ENCODE peak calls at places on chromosomes 5 and 9, in ten cellular contexts. Q is SK-N-SH, I is sigmoid colon, T is tibial nerve, G is ovary, E is transverse colon, L is stomach, J is A549, F is HepG2, U is suprapubic skin. W is an unnamed sample. For H3K9me3, the result is how much of the 10 kb centered on the place peaks cover.

GRCh38 chr9:109198736-109199384 is 31.8 kb upstream of the FRRS1L start:
- DNase-seq in J (peak), U (no peak), F (no peak), Q (no peak), E (no peak), I (no peak), T (no peak), G (no peak), L (no peak), W (no peak)

GRCh38 chr5:75351058-75351926 is 14.3 kb downstream of the HMGCR start:
- DNase-seq in L (no peak), T (no peak), J (no peak), U (no peak), Q (no peak), E (no peak), I (no peak), F (no peak), G (no peak), W (no peak)

GRCh38 chr9:94525396-94526035 is 29.4 kb upstream of the PCAT7 start:
- DNase-seq in F (no peak), Q (no peak), L (no peak), T (no peak), U (no peak), I (no peak), E (no peak), G (no peak), J (no peak), W (no peak)

GRCh38 chr9:99787552-99787951 is 34.1 kb upstream of the NR4A3 start:
- DNase-seq in Q (no peak), L (no peak), F (no peak), J (no peak), G (no peak), U (no peak), E (no peak), I (no peak), T (no peak), W (no peak)

GRCh38 chr5:108094808-108095207 is 287.1 kb downstream of the FBXL17 start:
- DNase-seq in U (no peak), Q (no peak), E (no peak), J (no peak), G (no peak), L (no peak), T (no peak), F (no peak), I (no peak), W (no peak)

GRCh38 chr5:79956173-79956670 is 34.8 kb downstream of the MTX3 start:
- DNase-seq in T (no peak), J (no peak), G (no peak), Q (no peak), I (no peak), F (no peak), L (no peak), E (no peak), U (no peak), W (no peak)

GRCh38 chr9:95970356-95970755 is 94.9 kb downstream of the ERCC6L2 start:
- DNase-seq in I (no peak), T (no peak), J (no peak), E (no peak), F (no peak), U (no peak), Q (no peak), G (no peak), L (no peak), W (no peak)

GRCh38 chr5:137400571-137400970 is 98.6 kb downstream of the SPOCK1 start:
- DNase-seq in Q (no peak), F (no peak), J (no peak), I (no peak), L (no peak), G (no peak), U (no peak), T (no peak), E (no peak), W (no peak)

GRCh38 chr9:135804588-135805421 is 102.5 kb downstream of the CAMSAP1 start:
- DNase-seq in Q (peak), E (no peak), G (no peak), J (no peak), F (peak), L (no peak), U (no peak), T (no peak), I (no peak), W (peak)

GRCh38 chr9:95764920-95765319 is 110.6 kb upstream of the ERCC6L2 start:
- DNase-seq in T (no peak), Q (no peak), L (no peak), F (no peak), I (no peak), E (no peak), G (no peak), J (no peak), U (no peak), W (no peak)

GRCh38 chr9:128912270-128912853 is 8.4 kb upstream of the PHYHD1 start:
- DNase-seq in E (no peak), L (no peak), G (no peak), U (no peak), I (no peak), T (no peak), J (peak), F (peak), Q (no peak), W (peak)

GRCh38 chr9:133405508-133406009 is 12.3 kb downstream of the REXO4 start:
- DNase-seq in F (no peak), G (no peak), E (no peak), T (no peak), I (no peak), U (no peak), J (no peak), L (no peak), Q (no peak), W (no peak)

GRCh38 chr5:134583821-134584220 is 48.8 kb downstream of the SAR1B start:
- DNase-seq in I (no peak), Q (no peak), T (no peak), E (no peak), L (no peak), U (no peak), F (no peak), G (no peak), J (no peak), W (no peak)

GRCh38 chr5:109743770-109744212 is 54.1 kb downstream of the MAN2A1 start:
- DNase-seq in F (peak), E (no peak), Q (no peak), U (no peak), I (no peak), T (no peak), L (no peak), G (peak), J (peak), W (no peak)

GRCh38 chr9:125262217-125262991 is 778 bp downstream of the GAPVD1 start:
- DNase-seq in Q (no peak), U (no peak), T (no peak), E (no peak), J (no peak), G (no peak), F (peak), L (no peak), I (no peak), W (no peak)

GRCh38 chr5:172447646-172448365 is 6.5 kb downstream of the SH3PXD2B start:
- DNase-seq in J (no peak), U (peak), F (no peak), Q (no peak), T (no peak), I (no peak), L (no peak), E (no peak), G (no peak), W (no peak)

GRCh38 chr5:172160506-172160905 is 27.5 kb downstream of the STK10 start:
- DNase-seq in U (no peak), T (no peak), L (no peak), F (no peak), I (no peak), J (no peak), G (no peak), E (no peak), Q (no peak), W (no peak)

GRCh38 chr5:36521838-36522745 is 84.3 kb upstream of the SLC1A3 start:
- DNase-seq in I (no peak), Q (no peak), G (peak), J (no peak), T (no peak), F (no peak), E (no peak), L (no peak), U (no peak), W (no peak)

GRCh38 chr5:14160116-14160515 is 17.0 kb downstream of the TRIO start:
- DNase-seq in J (no peak), U (no peak), L (no peak), F (no peak), E (no peak), Q (no peak), G (no peak), T (no peak), I (no peak), W (no peak)

GRCh38 chr5:142446960-142447279 is 122.1 kb upstream of the SPRY4 start:
- DNase-seq in I (no peak), F (no peak), T (no peak), U (no peak), Q (no peak), E (no peak), L (no peak), J (no peak), G (no peak), W (no peak)

GRCh38 chr5:144421411-144421810 is 250.7 kb downstream of the KCTD16 start:
- DNase-seq in F (no peak), L (no peak), T (no peak), Q (no peak), I (no peak), U (no peak), J (no peak), E (no peak), G (no peak), W (no peak)

GRCh38 chr5:172691886-172692285 is 50.8 kb downstream of the NEURL1B start:
- DNase-seq in Q (no peak), T (no peak), J (no peak), G (no peak), U (no peak), F (no peak), E (no peak), I (peak), L (no peak), W (no peak)

GRCh38 chr5:72503888-72504491 is 3.2 kb downstream of the ZNF366 start:
- DNase-seq in G (no peak), F (no peak), Q (no peak), L (no peak), J (peak), E (no peak), T (no peak), I (no peak), U (no peak), W (peak)

GRCh38 chr9:30012622-30013021 is 2371.8 kb upstream of the ACO1 start:
- DNase-seq in G (no peak), Q (no peak), T (no peak), U (no peak), E (no peak), L (no peak), J (no peak), F (no peak), I (no peak), W (no peak)

GRCh38 chr9:223167-223566 is 8.5 kb downstream of the DOCK8 start:
- DNase-seq in L (no peak), J (no peak), T (no peak), I (no peak), U (no peak), G (no peak), F (no peak), Q (no peak), E (no peak), W (no peak)

GRCh38 chr5:54477941-54478478 is 22.5 kb downstream of the HSPB3 start:
- DNase-seq in I (no peak), T (no peak), U (no peak), E (no peak), J (no peak), G (no peak), L (no peak), F (no peak), Q (no peak), W (no peak)

GRCh38 chr5:93960044-93960443 is 218.6 kb upstream of the POU5F2 start:
- DNase-seq in U (no peak), E (no peak), T (no peak), I (no peak), L (no peak), Q (no peak), F (no peak), G (no peak), J (no peak), W (no peak)

GRCh38 chr5:14453486-14453885 is 128.1 kb upstream of the OTULINL start:
- DNase-seq in L (no peak), F (no peak), U (no peak), I (no peak), J (no peak), G (no peak), E (no peak), Q (no peak), T (no peak), W (no peak)

GRCh38 chr9:131010482-131011273 is 1.7 kb downstream of the LAMC3 start:
- DNase-seq in Q (peak), T (no peak), E (no peak), L (no peak), G (no peak), I (no peak), U (no peak), J (no peak), F (no peak), W (no peak)

GRCh38 chr5:135851907-135852805 is 17.7 kb downstream of the SLC25A48 start:
- DNase-seq in T (no peak), E (peak), G (no peak), U (no peak), I (no peak), Q (no peak), J (no peak), L (no peak), F (no peak), W (no peak)

GRCh38 chr5:171336486-171337206 is 27.6 kb downstream of the TLX3 start:
- DNase-seq in U (no peak), L (peak), T (no peak), E (peak), F (no peak), G (no peak), I (no peak), Q (no peak), J (peak), W (no peak)

GRCh38 chr9:121339437-121339836 is 30.6 kb downstream of the STOM start:
- DNase-seq in F (no peak), T (no peak), L (no peak), J (no peak), E (no peak), Q (no peak), I (no peak), G (no peak), U (no peak), W (no peak)

GRCh38 chr5:9269024-9269423 is 276.9 kb downstream of the SEMA5A start:
- DNase-seq in T (no peak), E (no peak), Q (peak), G (no peak), J (no peak), I (no peak), U (no peak), F (no peak), L (no peak), W (no peak)

GRCh38 chr5:173573126-173573960 is 43.1 kb downstream of the BOD1 start:
- DNase-seq in Q (peak), E (peak), F (peak), L (peak), T (peak), J (peak), I (peak), U (peak), G (peak), W (peak)

GRCh38 chr5:158142182-158142581 is 283.2 kb upstream of the CLINT1 start:
- DNase-seq in G (no peak), T (no peak), Q (no peak), L (no peak), I (no peak), F (no peak), E (no peak), U (no peak), J (no peak), W (no peak)
- TF ChIP-seq EP300 in G (no peak), T (no peak), Q (no peak), L (no peak), I (no peak), F (no peak), E (no peak), U (no peak), J (no peak), W (no peak)

GRCh38 chr5:26329562-26330189 is 708.7 kb downstream of the CDH9 start:
- DNase-seq in T (no peak), Q (peak), E (no peak), I (no peak), U (no peak), L (no peak), F (no peak), G (no peak), J (peak), W (no peak)
- TF ChIP-seq CTCF in T (no peak), Q (peak), E (no peak), I (no peak), U (no peak), L (no peak), F (peak), G (no peak), J (peak), W (peak)

GRCh38 chr5:141241496-141241895 is 3.7 kb upstream of the PCDHB15 start:
- DNase-seq in T (no peak), Q (no peak), J (no peak), G (no peak), I (no peak), F (no peak), U (no peak), L (no peak), E (no peak), W (no peak)
- H3K9me3 ChIP-seq in T (half or more), Q (under half), J (under half), G (under half), I (half or more), F (half or more), U (half or more), L (half or more), E (half or more), W (half or more)

DNA sequence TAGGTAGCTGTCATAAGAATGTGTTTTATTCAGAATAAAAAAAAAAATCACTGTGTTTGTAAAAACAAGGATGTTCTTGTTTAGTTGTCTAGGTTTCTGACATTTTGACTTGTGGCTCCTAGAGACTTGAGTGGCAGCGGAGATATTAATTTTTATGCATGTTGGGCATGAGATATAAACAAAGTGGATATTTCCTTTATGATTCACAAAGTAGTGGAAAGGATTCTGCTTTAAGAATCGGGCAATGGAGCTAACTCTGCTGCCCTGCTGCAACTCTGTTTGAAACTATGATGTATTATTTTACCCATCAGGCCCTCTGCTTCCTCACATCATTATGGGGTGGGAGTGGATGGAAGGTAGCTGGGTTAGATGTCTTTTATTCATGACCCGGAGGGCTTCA is 94.0 kb upstream of the CD180 start:
- DNase-seq in U (no peak), E (no peak), I (no peak), Q (no peak), G (no peak), T (no peak), F (no peak), L (no peak), J (no peak), W (no peak)
- TF ChIP-seq EP300 in U (no peak), E (no peak), I (peak), Q (no peak), G (no peak), T (no peak), F (no peak), L (no peak), J (no peak), W (no peak)

DNA sequence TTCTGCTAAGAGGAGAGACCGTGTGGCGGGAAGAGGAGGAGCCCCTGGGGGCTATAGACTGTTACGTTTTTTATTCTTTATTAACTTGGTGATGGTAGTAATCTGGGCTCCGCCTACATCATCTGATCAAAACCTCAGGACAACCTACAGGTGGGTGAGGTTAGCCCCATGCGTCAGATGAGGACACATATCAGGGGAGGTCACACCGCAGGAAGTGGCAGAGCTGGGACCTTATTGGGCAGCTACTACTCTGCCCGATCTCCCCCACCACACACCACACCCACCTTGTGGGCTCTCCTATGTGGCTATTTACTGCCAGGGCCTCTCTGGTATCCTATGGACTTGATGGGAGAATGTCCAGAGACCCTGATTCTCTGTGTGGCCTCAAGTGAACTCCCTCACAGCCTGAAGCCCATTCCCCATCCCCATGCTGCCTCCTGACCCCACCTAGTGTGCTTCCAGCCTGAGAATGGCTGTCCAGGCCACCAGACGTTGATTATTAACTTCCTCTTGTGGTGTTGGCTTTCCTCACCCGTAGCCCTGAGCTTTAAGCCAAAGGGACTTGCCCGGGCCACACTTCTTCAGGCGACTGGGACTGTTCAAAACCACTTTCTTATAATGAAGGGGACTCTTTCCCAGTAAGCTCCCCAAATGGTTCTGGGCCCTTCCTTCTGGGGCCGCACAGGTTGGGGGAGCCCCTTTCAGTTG is 8.2 kb downstream of the UNC5A start:
- DNase-seq in T (no peak), I (no peak), F (peak), Q (no peak), G (no peak), U (no peak), L (no peak), E (no peak), J (peak), W (no peak)
- TF ChIP-seq CTCF in T (no peak), I (no peak), F (no peak), Q (no peak), G (no peak), U (no peak), L (no peak), E (no peak), J (no peak), W (no peak)

DNA sequence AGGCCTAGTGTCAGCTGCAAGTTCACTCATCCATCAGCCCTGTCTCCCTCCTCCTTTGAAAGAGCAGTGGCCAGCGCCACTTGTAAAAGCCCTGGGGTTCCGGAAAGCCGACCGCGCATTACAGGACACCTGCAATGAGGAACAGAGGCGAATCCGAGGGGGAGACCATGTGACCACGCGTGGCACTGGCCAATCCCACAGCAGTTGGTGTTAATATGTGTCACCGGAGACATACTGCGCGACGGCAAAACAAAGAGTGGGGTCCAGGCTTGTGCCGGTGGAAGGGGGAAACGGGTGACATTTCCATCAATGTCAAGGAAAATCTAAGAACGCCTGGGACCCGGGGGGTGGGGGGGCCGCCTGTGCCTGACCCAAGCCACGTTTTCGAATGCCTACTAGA is 480.8 kb downstream of the SPATA31A7 start:
- DNase-seq in Q (no peak), T (no peak), I (peak), F (no peak), J (no peak), E (peak), G (no peak), U (no peak), L (no peak), W (no peak)
- H3K9me3 ChIP-seq in Q (under half), T (under half), I (under half), F (under half), J (under half), E (under half), G (under half), U (under half), L (half or more), W (under half)